ENCODE peak calls at places on chromosomes 5 and 9, in nine cellular contexts. U is cardiac muscle cell; Q is prostate gland; C is tibial nerve; B is aorta; X is CD4-positive, CD25-positive, alpha-beta regulatory T cell; I is psoas muscle; Z is naive thymus-derived CD4-positive, alpha-beta T cell; H is adrenal gland. G is an unnamed sample.

GRCh38 chr5:128084228-128085167 is 932 bp downstream of the SLC12A2 start:
- DNase-seq in Z (peak; percentile 30), U (peak; percentile 35), Q (peak; percentile 14), I (peak; percentile 44), H (peak; percentile 50), C (no peak), X (peak; percentile 52), B (peak; percentile 63), G (peak; percentile 51)

GRCh38 chr9:134366223-134367031 is 40.2 kb downstream of the RXRA start:
- DNase-seq in X (no peak), Q (peak; percentile 96), U (peak; percentile 88), C (peak; percentile 93), I (peak; percentile 94), B (peak; percentile 94), H (peak; percentile 93), Z (no peak), G (peak; percentile 92)

GRCh38 chr5:168808217-168808616 is 229.0 kb upstream of the PANK3 start:
- DNase-seq in Z (no peak), I (no peak), B (no peak), Q (no peak), C (no peak), X (no peak), H (no peak), U (no peak), G (no peak)

GRCh38 chr5:16644301-16644889 is 27.6 kb upstream of the RETREG1 start:
- DNase-seq in U (no peak), Q (no peak), I (no peak), X (peak; percentile 23), Z (no peak), H (no peak), C (no peak), B (no peak), G (no peak)

GRCh38 chr9:93952784-93953491 is 2.2 kb downstream of the BARX1 start:
- DNase-seq in U (no peak), I (no peak), B (no peak), X (no peak), H (no peak), C (no peak), Q (no peak), Z (no peak), G (no peak)

GRCh38 chr9:114844766-114845165 is 38.9 kb upstream of the TNFSF15 start:
- DNase-seq in H (no peak), X (peak; percentile 39), Z (no peak), U (no peak), B (no peak), I (no peak), Q (no peak), C (no peak), G (no peak)

GRCh38 chr5:149154629-149155028 is 13.3 kb downstream of the ABLIM3 start:
- DNase-seq in Z (no peak), U (no peak), I (no peak), Q (no peak), C (no peak), H (no peak), X (no peak), B (no peak), G (no peak)

GRCh38 chr9:93041108-93041802 is 17.2 kb upstream of the SUSD3 start:
- DNase-seq in Z (no peak), H (no peak), U (no peak), Q (no peak), I (no peak), B (no peak), X (no peak), C (no peak), G (no peak)

GRCh38 chr5:172496671-172497371 is 42.5 kb upstream of the SH3PXD2B start:
- DNase-seq in I (peak; percentile 70), Q (peak; percentile 1), B (peak; percentile 66), H (no peak), U (peak; percentile 94), C (no peak), Z (no peak), X (no peak), G (no peak)

GRCh38 chr5:168362097-168362885 is 70.8 kb downstream of the WWC1 start:
- DNase-seq in I (no peak), H (no peak), B (no peak), U (no peak), X (no peak), Z (no peak), Q (peak; percentile 49), C (no peak), G (no peak)

GRCh38 chr9:81103597-81104471 is 585.5 kb downstream of the TLE1 start:
- DNase-seq in Z (no peak), Q (no peak), X (no peak), I (no peak), B (no peak), C (no peak), U (peak; percentile 15), H (no peak), G (no peak)

GRCh38 chr5:169495252-169495548 is 88.4 kb upstream of the SPDL1 start:
- DNase-seq in Z (no peak), B (no peak), C (no peak), Q (no peak), U (no peak), I (no peak), H (no peak), X (no peak), G (no peak)

GRCh38 chr5:137921931-137922330 is 32.7 kb downstream of the PKD2L2 start:
- DNase-seq in C (no peak), U (peak; percentile 27), Q (no peak), B (no peak), H (no peak), Z (no peak), I (no peak), X (no peak), G (no peak)

GRCh38 chr9:134175291-134175807 is 11.0 kb upstream of the RNU6ATAC start:
- DNase-seq in X (no peak), C (no peak), U (no peak), H (no peak), B (peak; percentile 45), I (no peak), Z (no peak), Q (no peak), G (no peak)

GRCh38 chr9:136088481-136088938 is 6.6 kb downstream of the NACC2 start:
- DNase-seq in C (no peak), Z (no peak), I (peak; percentile 20), X (no peak), Q (no peak), B (no peak), H (no peak), U (no peak), G (peak; percentile 46)

GRCh38 chr9:136086213-136086881 is 8.7 kb downstream of the NACC2 start:
- DNase-seq in I (no peak), H (peak; percentile 25), B (peak; percentile 73), C (no peak), X (no peak), Z (no peak), Q (no peak), U (no peak), G (no peak)

GRCh38 chr9:136085815-136086212 is 9.3 kb downstream of the NACC2 start:
- DNase-seq in Q (peak; percentile 53), H (peak; percentile 75), U (no peak), X (no peak), B (peak; percentile 88), Z (no peak), I (peak; percentile 65), C (no peak), G (no peak)

GRCh38 chr9:136087741-136088480 is 7.2 kb downstream of the NACC2 start:
- DNase-seq in I (peak; percentile 15), X (no peak), H (no peak), U (no peak), C (no peak), Q (no peak), B (peak; percentile 32), Z (no peak), G (peak; percentile 40)

GRCh38 chr9:136086951-136087740 is 7.9 kb downstream of the NACC2 start:
- DNase-seq in H (no peak), I (peak; percentile 10), X (no peak), Q (no peak), B (peak; percentile 42), C (no peak), U (no peak), Z (no peak), G (peak; percentile 28)
- H3K4me1 ChIP-seq in H (peaks cover 5% of the 10 kb centered on the region), I (peaks cover 76% of the 10 kb centered on the region), X (peaks cover 5% of the 10 kb centered on the region), Q (peaks cover 5% of the 10 kb centered on the region), B (no peaks in the 10 kb centered on the region), C (peaks cover 97% of the 10 kb centered on the region), U (no peaks in the 10 kb centered on the region), Z (peaks cover 8% of the 10 kb centered on the region), G (peaks cover 4% of the 10 kb centered on the region)

GRCh38 chr5:152674403-152674802 is 269.3 kb upstream of the NMUR2 start:
- DNase-seq in X (no peak), H (no peak), Z (no peak), U (no peak), I (no peak), B (no peak), Q (no peak), C (no peak), G (no peak)
- H3K4me1 ChIP-seq in X (no peaks in the 10 kb centered on the region), H (no peaks in the 10 kb centered on the region), Z (no peaks in the 10 kb centered on the region), U (no peaks in the 10 kb centered on the region), I (no peaks in the 10 kb centered on the region), B (no peaks in the 10 kb centered on the region), Q (no peaks in the 10 kb centered on the region), C (no peaks in the 10 kb centered on the region), G (no peaks in the 10 kb centered on the region)

DNA sequence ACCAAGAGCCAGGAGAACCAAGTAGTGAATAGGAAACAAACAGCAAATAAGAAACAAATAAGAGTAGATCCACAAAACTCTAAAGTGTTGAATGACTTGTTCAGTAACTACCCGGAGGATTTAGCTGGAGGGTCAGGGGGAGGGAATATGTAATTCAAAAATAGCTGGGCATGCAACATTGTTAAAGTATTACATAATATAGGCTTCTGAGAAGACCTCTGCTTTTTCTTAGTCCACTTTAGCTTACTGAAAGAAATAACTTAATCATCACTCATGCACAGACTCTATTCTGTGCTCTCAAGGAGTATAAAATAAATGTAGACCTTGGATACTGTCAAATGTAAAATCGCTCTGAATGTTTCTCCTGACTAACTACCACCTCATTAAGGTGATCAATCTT is 183.2 kb upstream of the POU5F2 start:
- DNase-seq in Q (no peak), B (no peak), X (no peak), U (peak; percentile 10), H (no peak), C (no peak), I (no peak), Z (no peak), G (no peak)
- H3K4me1 ChIP-seq in Q (no peaks in the 10 kb centered on the region), B (no peaks in the 10 kb centered on the region), X (no peaks in the 10 kb centered on the region), U (no peaks in the 10 kb centered on the region), H (no peaks in the 10 kb centered on the region), C (peaks cover 14% of the 10 kb centered on the region), I (no peaks in the 10 kb centered on the region), Z (no peaks in the 10 kb centered on the region), G (no peaks in the 10 kb centered on the region)

GRCh38 chr5:141692919-141693848 is 11.2 kb upstream of the ARAP3 start:
- DNase-seq in Z (no peak), C (no peak), Q (no peak), X (peak; percentile 70), H (no peak), U (peak; percentile 45), I (no peak), B (no peak), G (no peak)

GRCh38 chr5:141694479-141694878 is 12.4 kb upstream of the ARAP3 start:
- DNase-seq in U (no peak), Z (no peak), B (no peak), C (no peak), H (no peak), Q (no peak), I (no peak), X (no peak), G (no peak)

GRCh38 chr5:141695627-141696180 is 13.7 kb upstream of the ARAP3 start:
- DNase-seq in U (peak; percentile 28), X (no peak), B (no peak), H (no peak), I (no peak), C (no peak), Z (no peak), Q (no peak), G (no peak)

GRCh38 chr5:141697586-141697985 is 15.6 kb upstream of the ARAP3 start:
- DNase-seq in U (no peak), H (no peak), Z (no peak), B (no peak), I (no peak), X (no peak), Q (no peak), C (no peak), G (no peak)

GRCh38 chr5:141696431-141696830 is 14.4 kb upstream of the ARAP3 start:
- DNase-seq in I (no peak), U (no peak), X (no peak), H (no peak), C (no peak), Z (no peak), Q (no peak), B (no peak), G (no peak)
- H3K4me1 ChIP-seq in I (peaks cover 7% of the 10 kb centered on the region), U (peaks cover 3% of the 10 kb centered on the region), X (peaks cover 21% of the 10 kb centered on the region), H (no peaks in the 10 kb centered on the region), C (peaks cover 33% of the 10 kb centered on the region), Z (peaks cover 16% of the 10 kb centered on the region), Q (no peaks in the 10 kb centered on the region), B (no peaks in the 10 kb centered on the region), G (peaks cover 9% of the 10 kb centered on the region)

G was measured in mucosa of descending colon.